ENCODE peak calls at places on chromosome 2, in nine cellular contexts. One of them, this sample, is unnamed.

GRCh38 chr2:199775297-199775696 is 75.7 kb downstream of the FTCDNL1 start:
- DNase-seq in fibroblast of lung: no peak
- DNase-seq in GM12865: no peak
- DNase-seq in HFFc6: no peak
- DNase-seq in fibroblast of mammary gland: peak
- DNase-seq in GM06990: no peak
- DNase-seq in endothelial cell: no peak
- DNase-seq in BJ: no peak
- DNase-seq in cardiac fibroblast: no peak
- DNase-seq in this sample: no peak

GRCh38 chr2:37085731-37086147 is 1.4 kb downstream of the GPATCH11 start:
- DNase-seq in fibroblast of lung: peak
- DNase-seq in GM12865: no peak
- DNase-seq in HFFc6: peak
- DNase-seq in fibroblast of mammary gland: peak
- DNase-seq in GM06990: no peak
- DNase-seq in endothelial cell: no peak
- DNase-seq in BJ: no peak
- DNase-seq in cardiac fibroblast: peak
- DNase-seq in this sample: no peak

GRCh38 chr2:42026332-42026731 is 21.5 kb upstream of the PKDCC start:
- DNase-seq in fibroblast of lung: no peak
- DNase-seq in GM12865: no peak
- DNase-seq in HFFc6: no peak
- DNase-seq in fibroblast of mammary gland: no peak
- DNase-seq in GM06990: no peak
- DNase-seq in endothelial cell: no peak
- DNase-seq in BJ: no peak
- DNase-seq in cardiac fibroblast: no peak
- DNase-seq in this sample: no peak

GRCh38 chr2:219002395-219003266 is 9.4 kb upstream of the CRYBA2 start:
- DNase-seq in fibroblast of lung: peak
- DNase-seq in GM12865: peak
- DNase-seq in HFFc6: no peak
- DNase-seq in fibroblast of mammary gland: peak
- DNase-seq in GM06990: no peak
- DNase-seq in endothelial cell: peak
- DNase-seq in BJ: no peak
- DNase-seq in cardiac fibroblast: peak
- DNase-seq in this sample: no peak

GRCh38 chr2:241764272-241765241 is 12.1 kb upstream of the GAL3ST2 start:
- DNase-seq in fibroblast of lung: no peak
- DNase-seq in GM12865: no peak
- DNase-seq in HFFc6: no peak
- DNase-seq in fibroblast of mammary gland: no peak
- DNase-seq in GM06990: no peak
- DNase-seq in endothelial cell: peak
- DNase-seq in BJ: no peak
- DNase-seq in cardiac fibroblast: no peak
- DNase-seq in this sample: peak

GRCh38 chr2:8984855-8985254 is 18.6 kb downstream of the MBOAT2 start:
- DNase-seq in fibroblast of lung: no peak
- DNase-seq in GM12865: no peak
- DNase-seq in HFFc6: no peak
- DNase-seq in fibroblast of mammary gland: no peak
- DNase-seq in GM06990: no peak
- DNase-seq in endothelial cell: no peak
- DNase-seq in BJ: no peak
- DNase-seq in cardiac fibroblast: peak
- DNase-seq in this sample: no peak

GRCh38 chr2:175030380-175031271 is 25.4 kb upstream of the CHN1 start:
- DNase-seq in fibroblast of lung: peak
- DNase-seq in GM12865: peak
- DNase-seq in HFFc6: peak
- DNase-seq in fibroblast of mammary gland: peak
- DNase-seq in GM06990: no peak
- DNase-seq in endothelial cell: peak
- DNase-seq in BJ: no peak
- DNase-seq in cardiac fibroblast: peak
- DNase-seq in this sample: no peak

GRCh38 chr2:142033393-142033792 is 97.4 kb downstream of the LRP1B start:
- DNase-seq in fibroblast of lung: no peak
- DNase-seq in GM12865: no peak
- DNase-seq in HFFc6: no peak
- DNase-seq in fibroblast of mammary gland: no peak
- DNase-seq in GM06990: no peak
- DNase-seq in endothelial cell: no peak
- DNase-seq in BJ: no peak
- DNase-seq in cardiac fibroblast: no peak
- DNase-seq in this sample: no peak

GRCh38 chr2:168632733-168633132 is 169.7 kb upstream of the NOSTRIN start:
- DNase-seq in fibroblast of lung: peak
- DNase-seq in GM12865: no peak
- DNase-seq in HFFc6: no peak
- DNase-seq in fibroblast of mammary gland: peak
- DNase-seq in GM06990: no peak
- DNase-seq in endothelial cell: peak
- DNase-seq in BJ: peak
- DNase-seq in cardiac fibroblast: peak
- DNase-seq in this sample: no peak

GRCh38 chr2:238974510-238975166 is 126.8 kb downstream of the TWIST2 start:
- DNase-seq in fibroblast of lung: peak
- DNase-seq in GM12865: no peak
- DNase-seq in HFFc6: peak
- DNase-seq in fibroblast of mammary gland: peak
- DNase-seq in GM06990: no peak
- DNase-seq in endothelial cell: no peak
- DNase-seq in BJ: peak
- DNase-seq in cardiac fibroblast: peak
- DNase-seq in this sample: no peak

GRCh38 chr2:111122631-111123421 is 2.1 kb downstream of the BCL2L11 start:
- DNase-seq in fibroblast of lung: peak
- DNase-seq in GM12865: peak
- DNase-seq in HFFc6: peak
- DNase-seq in fibroblast of mammary gland: peak
- DNase-seq in GM06990: peak
- DNase-seq in endothelial cell: peak
- DNase-seq in BJ: peak
- DNase-seq in cardiac fibroblast: peak
- DNase-seq in this sample: no peak

GRCh38 chr2:23122681-23123080 is 262.3 kb upstream of the KLHL29 start:
- DNase-seq in fibroblast of lung: no peak
- DNase-seq in GM12865: no peak
- DNase-seq in HFFc6: no peak
- DNase-seq in fibroblast of mammary gland: no peak
- DNase-seq in GM06990: no peak
- DNase-seq in endothelial cell: no peak
- DNase-seq in BJ: no peak
- DNase-seq in cardiac fibroblast: no peak
- DNase-seq in this sample: no peak

GRCh38 chr2:68466361-68466777 is 725 bp downstream of the FBXO48 start:
- DNase-seq in fibroblast of lung: peak
- DNase-seq in GM12865: peak
- DNase-seq in HFFc6: peak
- DNase-seq in fibroblast of mammary gland: peak
- DNase-seq in GM06990: no peak
- DNase-seq in endothelial cell: no peak
- DNase-seq in BJ: peak
- DNase-seq in cardiac fibroblast: peak
- DNase-seq in this sample: no peak
- TF ChIP-seq CTCF in fibroblast of lung: peak
- TF ChIP-seq CTCF in GM12865: no peak
- TF ChIP-seq CTCF in HFFc6: peak
- TF ChIP-seq CTCF in fibroblast of mammary gland: peak
- TF ChIP-seq CTCF in GM06990: no peak
- TF ChIP-seq CTCF in endothelial cell: no peak
- TF ChIP-seq CTCF in BJ: peak
- TF ChIP-seq CTCF in cardiac fibroblast: peak
- TF ChIP-seq CTCF in this sample: peak

GRCh38 chr2:72745679-72746368 is 80.0 kb downstream of the EXOC6B start:
- DNase-seq in fibroblast of lung: peak
- DNase-seq in GM12865: peak
- DNase-seq in HFFc6: peak
- DNase-seq in fibroblast of mammary gland: peak
- DNase-seq in GM06990: no peak
- DNase-seq in endothelial cell: peak
- DNase-seq in BJ: peak
- DNase-seq in cardiac fibroblast: peak
- DNase-seq in this sample: no peak
- TF ChIP-seq CTCF in fibroblast of lung: peak
- TF ChIP-seq CTCF in GM12865: peak
- TF ChIP-seq CTCF in HFFc6: peak
- TF ChIP-seq CTCF in fibroblast of mammary gland: peak
- TF ChIP-seq CTCF in GM06990: peak
- TF ChIP-seq CTCF in endothelial cell: peak
- TF ChIP-seq CTCF in BJ: peak
- TF ChIP-seq CTCF in cardiac fibroblast: peak
- TF ChIP-seq CTCF in this sample: peak

DNA sequence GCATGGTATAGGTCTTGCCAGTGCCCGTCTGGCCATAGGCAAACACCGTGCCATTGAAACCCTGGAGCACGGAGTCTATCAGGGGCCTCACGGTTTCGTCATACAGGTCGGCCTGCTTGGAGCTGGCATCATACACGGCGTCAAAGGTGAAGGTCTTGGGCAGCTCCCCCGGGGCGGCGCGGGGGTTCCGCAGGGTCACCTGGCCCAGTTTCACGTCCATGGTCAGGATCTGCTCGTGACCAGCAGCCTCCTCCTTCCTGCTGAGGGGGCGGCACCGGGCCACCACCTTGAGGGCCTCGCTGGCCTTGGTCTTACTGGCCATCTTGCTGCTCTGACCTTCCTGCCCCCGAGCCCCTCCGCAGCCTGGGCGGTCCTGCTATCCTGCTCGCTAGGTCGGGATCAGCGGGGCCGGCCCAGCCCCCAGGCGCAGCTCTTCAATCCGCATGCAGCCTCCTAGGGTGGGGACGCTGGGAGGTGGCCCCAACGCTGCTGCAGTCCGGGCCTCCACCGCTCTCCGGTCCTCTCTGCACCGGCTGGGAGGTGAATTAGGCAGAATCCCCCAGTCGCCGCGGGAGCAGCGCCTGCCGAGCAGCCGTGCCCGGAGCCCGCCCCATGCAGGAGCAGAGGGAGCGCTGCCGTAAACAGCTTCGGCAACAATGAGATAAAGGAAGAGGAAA is 563 bp downstream of the KIF3C start:
- DNase-seq in fibroblast of lung: peak
- DNase-seq in GM12865: no peak
- DNase-seq in HFFc6: no peak
- DNase-seq in fibroblast of mammary gland: no peak
- DNase-seq in GM06990: no peak
- DNase-seq in endothelial cell: peak
- DNase-seq in BJ: no peak
- DNase-seq in cardiac fibroblast: no peak
- DNase-seq in this sample: no peak
- TF ChIP-seq CTCF in fibroblast of lung: no peak
- TF ChIP-seq CTCF in GM12865: no peak
- TF ChIP-seq CTCF in HFFc6: no peak
- TF ChIP-seq CTCF in fibroblast of mammary gland: no peak
- TF ChIP-seq CTCF in GM06990: no peak
- TF ChIP-seq CTCF in endothelial cell: no peak
- TF ChIP-seq CTCF in BJ: no peak
- TF ChIP-seq CTCF in cardiac fibroblast: no peak
- TF ChIP-seq CTCF in this sample: peak

DNA sequence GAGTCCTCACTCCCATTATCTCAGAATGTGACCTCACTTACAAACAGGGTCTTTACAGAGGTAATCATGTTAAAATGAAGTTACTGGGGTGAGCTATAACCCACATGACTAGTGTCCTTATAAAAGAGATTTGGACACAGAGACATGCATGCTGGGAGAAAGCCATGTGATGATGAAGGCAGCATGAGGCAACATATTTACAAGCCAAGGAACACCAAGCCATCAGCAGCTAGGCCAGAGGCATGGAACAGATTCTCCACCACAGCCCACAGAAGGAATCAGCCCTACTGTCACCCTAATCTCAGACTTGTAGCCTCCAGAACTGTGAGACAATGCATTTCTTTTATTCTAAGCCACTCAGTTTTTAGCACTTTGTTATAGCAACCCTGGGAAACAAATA is 171.9 kb downstream of the EN1 start:
- DNase-seq in fibroblast of lung: no peak
- DNase-seq in GM12865: no peak
- DNase-seq in HFFc6: no peak
- DNase-seq in fibroblast of mammary gland: no peak
- DNase-seq in GM06990: no peak
- DNase-seq in endothelial cell: no peak
- DNase-seq in BJ: no peak
- DNase-seq in cardiac fibroblast: no peak
- DNase-seq in this sample: no peak
- TF ChIP-seq CTCF in fibroblast of lung: no peak
- TF ChIP-seq CTCF in GM12865: no peak
- TF ChIP-seq CTCF in HFFc6: no peak
- TF ChIP-seq CTCF in fibroblast of mammary gland: no peak
- TF ChIP-seq CTCF in GM06990: no peak
- TF ChIP-seq CTCF in endothelial cell: no peak
- TF ChIP-seq CTCF in BJ: no peak
- TF ChIP-seq CTCF in cardiac fibroblast: no peak
- TF ChIP-seq CTCF in this sample: no peak

GRCh38 chr2:185979546-185980071 is 241.0 kb downstream of the FSIP2 start:
- DNase-seq in fibroblast of lung: peak
- DNase-seq in GM12865: peak
- DNase-seq in HFFc6: no peak
- DNase-seq in fibroblast of mammary gland: peak
- DNase-seq in GM06990: no peak
- DNase-seq in endothelial cell: no peak
- DNase-seq in BJ: peak
- DNase-seq in cardiac fibroblast: no peak
- DNase-seq in this sample: no peak
- TF ChIP-seq CTCF in fibroblast of lung: no peak
- TF ChIP-seq CTCF in GM12865: no peak
- TF ChIP-seq CTCF in HFFc6: no peak
- TF ChIP-seq CTCF in fibroblast of mammary gland: no peak
- TF ChIP-seq CTCF in GM06990: no peak
- TF ChIP-seq CTCF in endothelial cell: no peak
- TF ChIP-seq CTCF in BJ: no peak
- TF ChIP-seq CTCF in cardiac fibroblast: no peak
- TF ChIP-seq CTCF in this sample: no peak

GRCh38 chr2:21331625-21332370 is 208.0 kb downstream of the TDRD15 start:
- DNase-seq in fibroblast of lung: no peak
- DNase-seq in GM12865: no peak
- DNase-seq in HFFc6: no peak
- DNase-seq in fibroblast of mammary gland: no peak
- DNase-seq in GM06990: no peak
- DNase-seq in endothelial cell: no peak
- DNase-seq in BJ: no peak
- DNase-seq in cardiac fibroblast: no peak
- DNase-seq in this sample: no peak

GRCh38 chr2:21330786-21331391 is 207.1 kb downstream of the TDRD15 start:
- DNase-seq in fibroblast of lung: peak
- DNase-seq in GM12865: no peak
- DNase-seq in HFFc6: no peak
- DNase-seq in fibroblast of mammary gland: no peak
- DNase-seq in GM06990: no peak
- DNase-seq in endothelial cell: no peak
- DNase-seq in BJ: no peak
- DNase-seq in cardiac fibroblast: no peak
- DNase-seq in this sample: no peak

GRCh38 chr2:21326152-21326551 is 202.4 kb downstream of the TDRD15 start:
- DNase-seq in fibroblast of lung: no peak
- DNase-seq in GM12865: no peak
- DNase-seq in HFFc6: no peak
- DNase-seq in fibroblast of mammary gland: no peak
- DNase-seq in GM06990: no peak
- DNase-seq in endothelial cell: no peak
- DNase-seq in BJ: no peak
- DNase-seq in cardiac fibroblast: no peak
- DNase-seq in this sample: no peak
- TF ChIP-seq CTCF in fibroblast of lung: no peak
- TF ChIP-seq CTCF in GM12865: no peak
- TF ChIP-seq CTCF in HFFc6: no peak
- TF ChIP-seq CTCF in fibroblast of mammary gland: no peak
- TF ChIP-seq CTCF in GM06990: no peak
- TF ChIP-seq CTCF in endothelial cell: no peak
- TF ChIP-seq CTCF in BJ: no peak
- TF ChIP-seq CTCF in cardiac fibroblast: no peak
- TF ChIP-seq CTCF in this sample: no peak

GRCh38 chr2:27217173-27218121 is at the start of gene CAD:
- DNase-seq in fibroblast of lung: peak
- DNase-seq in GM12865: peak
- DNase-seq in HFFc6: peak
- DNase-seq in fibroblast of mammary gland: peak
- DNase-seq in GM06990: peak
- DNase-seq in endothelial cell: peak
- DNase-seq in BJ: no peak
- DNase-seq in cardiac fibroblast: peak
- DNase-seq in this sample: peak
- TF ChIP-seq CTCF in fibroblast of lung: peak
- TF ChIP-seq CTCF in GM12865: peak
- TF ChIP-seq CTCF in HFFc6: peak
- TF ChIP-seq CTCF in fibroblast of mammary gland: no peak
- TF ChIP-seq CTCF in GM06990: no peak
- TF ChIP-seq CTCF in endothelial cell: no peak
- TF ChIP-seq CTCF in BJ: no peak
- TF ChIP-seq CTCF in cardiac fibroblast: peak
- TF ChIP-seq CTCF in this sample: peak